ENCODE peak calls at places on chromosomes 7 and 10, in four cellular contexts. P is fibroblast of lung, W is H9, R is astrocyte. S is an unnamed sample. For H3K4me1, the result is how much of the 10 kb centered on the place peaks cover.

GRCh38 chr7:108247646-108248045 is 117.5 kb upstream of the LAMB4 start:
- DNase-seq in P (peak), R (peak), W (no peak), S (no peak)

GRCh38 chr7:19508821-19509220 is 200.0 kb downstream of the POLR1F start:
- DNase-seq in W (no peak), P (no peak), R (no peak), S (no peak)

GRCh38 chr10:11331706-11332105 is 279.7 kb downstream of the USP6NL start:
- DNase-seq in P (peak), R (peak), W (no peak), S (no peak)

GRCh38 chr10:35643976-35644799 is 2.1 kb upstream of the FZD8 start:
- DNase-seq in P (no peak), R (no peak), W (peak), S (peak)

GRCh38 chr7:20268832-20269231 is 51.6 kb upstream of the MACC1 start:
- DNase-seq in R (peak), P (peak), W (no peak), S (no peak)

GRCh38 chr10:104049497-104050250 is 36.0 kb downstream of the COL17A1 start:
- DNase-seq in R (peak), P (peak), W (no peak), S (peak)

GRCh38 chr7:132065193-132065972 is 509.0 kb upstream of the PODXL start:
- DNase-seq in W (no peak), P (peak), R (peak), S (peak)

GRCh38 chr10:83012866-83013265 is 1126.4 kb upstream of the GHITM start:
- DNase-seq in P (peak), W (no peak), R (peak), S (no peak)

GRCh38 chr10:78931333-78932083 is 137.3 kb upstream of the ZMIZ1 start:
- DNase-seq in P (peak), W (no peak), R (peak), S (peak)

GRCh38 chr7:123594813-123595241 is 6.8 kb upstream of the ASB15 start:
- DNase-seq in P (peak), W (peak), R (no peak), S (peak)

GRCh38 chr7:17166824-17167379 is 131.6 kb upstream of the AHR start:
- DNase-seq in R (no peak), W (no peak), P (no peak), S (no peak)

GRCh38 chr7:57685418-57685817 is 235.4 kb downstream of the ZNF716 start:
- DNase-seq in W (no peak), P (no peak), R (no peak), S (no peak)

GRCh38 chr10:122044713-122045112 is 55.8 kb downstream of the TACC2 start:
- DNase-seq in P (peak), R (peak), W (no peak), S (peak)

GRCh38 chr7:18352339-18353255 is 143.0 kb upstream of the HDAC9 start:
- DNase-seq in R (peak), W (peak), P (peak), S (peak)

GRCh38 chr7:22920664-22921063 is 93.3 kb downstream of the HYCC1 start:
- DNase-seq in P (peak), R (no peak), W (no peak), S (no peak)

GRCh38 chr10:62581351-62581750 is 207.2 kb downstream of the ZNF365 start:
- DNase-seq in W (no peak), P (peak), R (peak), S (no peak)

GRCh38 chr7:4631664-4632171 is 50.4 kb upstream of the FOXK1 start:
- DNase-seq in R (peak), W (peak), P (peak), S (peak)

GRCh38 chr10:32028710-32029109 is 27.5 kb downstream of the KIF5B start:
- DNase-seq in R (no peak), W (no peak), P (no peak), S (no peak)

GRCh38 chr10:124041684-124042445 is 51.5 kb downstream of the CHST15 start:
- DNase-seq in P (peak), R (no peak), W (no peak), S (no peak)

GRCh38 chr10:44761076-44761475 is 150.1 kb upstream of the TMEM72 start:
- DNase-seq in P (peak), W (no peak), R (peak), S (no peak)

GRCh38 chr7:79459381-79459780 is 5.9 kb upstream of the MAGI2 start:
- DNase-seq in R (no peak), P (no peak), W (no peak), S (no peak)

GRCh38 chr7:20831976-20832375 is 45.3 kb upstream of the SP8 start:
- DNase-seq in P (no peak), W (no peak), R (no peak), S (no peak)

GRCh38 chr7:40876604-40877003 is 741.8 kb downstream of the SUGCT start:
- DNase-seq in P (no peak), W (no peak), R (no peak), S (no peak)

GRCh38 chr10:31143331-31143935 is 111.8 kb upstream of the ZNF438 start:
- DNase-seq in P (peak), R (peak), W (no peak), S (no peak)

GRCh38 chr7:37342170-37342569 is 106.5 kb downstream of the ELMO1 start:
- DNase-seq in R (no peak), W (no peak), P (no peak), S (no peak)

GRCh38 chr7:38049679-38050078 is 128.4 kb upstream of the STARD3NL start:
- DNase-seq in R (no peak), P (no peak), W (no peak), S (no peak)

GRCh38 chr10:10361486-10361885 is 656.2 kb upstream of the CELF2 start:
- DNase-seq in W (peak), P (no peak), R (no peak), S (no peak)

GRCh38 chr10:18214692-18215563 is 74.7 kb downstream of the CACNB2 start:
- DNase-seq in W (peak), R (no peak), P (peak), S (peak)

GRCh38 chr7:117489911-117490310 is 10.1 kb downstream of the CFTR start:
- DNase-seq in R (no peak), W (no peak), P (no peak), S (peak)

GRCh38 chr10:52883996-52884871 is 111.7 kb upstream of the MBL2 start:
- DNase-seq in W (peak), R (peak), P (peak), S (peak)

GRCh38 chr10:124526621-124527267 is 65.1 kb downstream of the LHPP start:
- DNase-seq in W (no peak), P (no peak), R (no peak), S (no peak)

GRCh38 chr10:14200645-14201534 is 129.8 kb downstream of the FRMD4A start:
- DNase-seq in R (no peak), W (peak), P (peak), S (peak)

GRCh38 chr7:43701929-43702328 is 27.4 kb downstream of the COA1 start:
- DNase-seq in R (no peak), W (no peak), P (no peak), S (no peak)

GRCh38 chr7:923108-924041 is 31.1 kb downstream of the ADAP1 start:
- DNase-seq in R (peak), P (peak), W (peak), S (peak)

GRCh38 chr10:63666836-63667383 is 145.7 kb downstream of the REEP3 start:
- DNase-seq in R (peak), W (no peak), P (peak), S (no peak)

GRCh38 chr10:35042783-35043182 is 47.4 kb downstream of the CUL2 start:
- DNase-seq in P (no peak), W (no peak), R (no peak), S (no peak)

DNA sequence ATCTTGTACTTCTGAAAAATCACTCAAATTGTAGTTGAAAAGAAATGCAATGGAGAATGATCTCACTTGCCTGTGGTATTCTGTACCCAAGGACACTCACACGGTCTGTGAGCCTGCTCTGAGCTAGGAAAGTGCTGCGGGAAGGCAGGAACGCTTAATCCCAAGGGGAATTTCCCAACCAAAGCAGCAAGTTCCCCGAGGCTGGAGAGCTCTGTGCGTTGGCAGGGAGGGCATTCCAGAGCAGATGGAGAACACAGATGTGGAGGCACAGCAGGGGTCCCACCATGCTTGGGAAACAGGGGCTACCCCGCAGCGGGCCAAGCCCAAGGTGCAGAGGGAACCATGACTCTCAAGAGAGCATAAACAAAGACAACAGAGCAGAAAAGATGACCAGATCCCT is 13.6 kb downstream of the SVIL start:
- DNase-seq in R (no peak), P (peak), W (no peak), S (no peak)
- H3K4me1 ChIP-seq in R (under half), P (under half), W (under half), S (under half)

DNA sequence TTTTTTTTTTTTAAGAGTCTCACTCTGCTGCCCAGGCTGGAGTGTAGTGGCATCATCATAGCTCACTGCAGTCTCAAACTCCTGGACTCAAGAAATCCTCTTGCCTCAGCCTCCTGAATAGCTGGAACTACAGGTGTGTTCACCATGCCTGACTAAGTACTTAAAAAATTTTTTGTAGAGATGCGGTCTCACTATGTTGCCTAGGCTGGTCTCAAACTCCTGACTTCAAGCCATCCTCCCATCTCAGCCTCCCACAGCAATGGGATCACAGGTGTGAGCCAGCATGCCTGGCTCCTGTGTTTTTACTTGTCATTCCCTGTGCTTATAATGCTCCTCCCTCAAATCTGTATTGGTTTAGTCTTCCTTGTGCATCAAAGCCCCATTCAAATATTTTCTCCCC is 46.7 kb downstream of the THNSL1 start:
- DNase-seq in W (no peak), R (no peak), P (no peak), S (no peak)
- H3K27ac ChIP-seq in W (no peak), R (no peak), P (no peak), S (peak)

DNA sequence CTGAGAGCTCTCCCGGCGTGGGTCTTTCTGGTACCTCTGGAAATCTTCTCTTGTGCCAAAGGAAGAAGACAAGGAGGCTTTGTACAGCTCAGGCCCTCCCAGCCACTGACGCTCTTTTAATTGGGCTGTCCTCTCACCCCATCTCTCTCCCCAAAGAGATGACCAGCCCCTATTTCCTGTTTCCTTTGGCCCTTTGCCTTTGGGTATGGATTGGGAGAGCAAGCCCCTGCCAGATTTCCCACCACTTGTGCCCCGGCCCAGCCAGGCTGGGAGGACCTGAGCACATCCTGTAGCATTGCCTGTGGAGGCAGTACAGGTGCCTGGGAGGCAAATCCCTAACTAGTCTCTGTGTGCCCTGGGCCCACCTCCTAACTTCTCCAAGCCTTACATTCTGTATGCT is 5.7 kb upstream of the PLAC9 start:
- DNase-seq in W (peak), R (no peak), P (no peak), S (no peak)
- H3K9ac ChIP-seq in W (no peak), R (no peak), P (no peak), S (no peak)

GRCh38 chr7:151066273-151066974 is 7.0 kb downstream of the SLC4A2 start:
- DNase-seq in P (no peak), R (no peak), W (no peak), S (no peak)

GRCh38 chr7:151064993-151065392 is 5.6 kb downstream of the SLC4A2 start:
- DNase-seq in R (no peak), P (no peak), W (no peak), S (no peak)

GRCh38 chr7:151064454-151064853 is 5.1 kb downstream of the SLC4A2 start:
- DNase-seq in W (no peak), P (no peak), R (no peak), S (no peak)

GRCh38 chr7:151063212-151063561 is 3.8 kb downstream of the SLC4A2 start:
- DNase-seq in R (peak), W (no peak), P (peak), S (peak)

DNA sequence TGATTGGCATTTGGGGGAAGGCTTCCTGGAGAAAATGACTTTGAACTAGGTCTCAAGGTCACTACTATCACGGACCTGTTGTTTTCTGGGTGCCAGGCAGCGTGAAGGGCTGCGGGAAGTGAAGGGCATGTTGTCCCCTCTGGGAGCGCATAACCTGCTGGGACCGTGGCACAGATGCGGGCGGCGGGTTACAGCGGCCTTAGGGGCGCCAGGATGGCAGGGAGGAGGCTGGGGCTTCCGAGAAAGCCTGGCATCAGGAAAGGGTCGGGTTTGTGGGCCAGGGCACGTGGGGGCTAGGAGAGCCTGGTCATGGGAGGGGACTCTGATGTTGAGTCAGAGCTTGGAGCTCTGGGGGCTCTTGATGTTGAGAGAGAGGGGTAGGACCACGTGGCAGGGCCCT is 6.1 kb downstream of the SLC4A2 start:
- DNase-seq in P (no peak), R (no peak), W (no peak), S (no peak)
- H3K4me1 ChIP-seq in P (under half), R (under half), W (under half), S (under half)

GRCh38 chr7:135768467-135768866 is 19.9 kb upstream of the FAM180A start:
- DNase-seq in R (no peak), P (no peak), W (no peak), S (no peak)
- H3K27ac ChIP-seq in R (no peak), P (no peak), W (no peak), S (no peak)

DNA sequence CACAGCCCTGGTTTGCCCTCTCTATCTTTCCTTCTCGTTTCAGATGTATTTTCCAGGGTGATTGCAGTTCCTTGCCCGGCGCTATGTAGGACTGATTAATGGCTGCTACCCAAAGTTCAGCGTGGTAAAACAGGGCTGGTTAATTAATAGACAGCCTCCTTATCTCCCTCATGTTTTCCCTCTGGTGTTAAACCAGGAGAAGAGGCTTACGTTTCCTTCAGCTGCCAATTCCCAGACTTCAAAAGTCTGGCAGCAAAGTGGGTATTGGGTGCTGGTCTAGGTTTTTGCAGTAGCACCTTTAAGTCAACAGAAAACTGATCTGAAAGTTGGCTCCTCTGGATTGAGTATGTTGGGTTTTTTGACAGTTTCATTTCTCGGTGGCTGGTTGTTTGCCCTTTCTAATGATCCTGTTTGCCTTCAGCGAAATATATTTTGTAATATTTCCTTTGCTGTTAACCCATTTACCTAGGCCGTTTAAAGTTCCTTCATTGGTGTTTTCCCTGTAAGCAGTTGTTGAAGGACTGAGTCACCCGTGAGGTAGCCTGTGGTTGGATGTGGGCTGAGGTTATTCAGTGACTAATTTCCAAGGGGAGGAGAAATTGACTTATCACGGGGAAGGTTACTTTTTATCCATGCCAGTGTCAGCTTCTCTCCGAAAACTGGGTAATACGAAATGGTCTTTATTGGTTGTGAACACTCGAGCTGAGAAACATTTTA is 257.1 kb downstream of the KIAA1217 start:
- DNase-seq in W (no peak), R (peak), P (peak), S (peak)
- H3K9ac ChIP-seq in W (no peak), R (peak), P (no peak), S (no peak)

DNA sequence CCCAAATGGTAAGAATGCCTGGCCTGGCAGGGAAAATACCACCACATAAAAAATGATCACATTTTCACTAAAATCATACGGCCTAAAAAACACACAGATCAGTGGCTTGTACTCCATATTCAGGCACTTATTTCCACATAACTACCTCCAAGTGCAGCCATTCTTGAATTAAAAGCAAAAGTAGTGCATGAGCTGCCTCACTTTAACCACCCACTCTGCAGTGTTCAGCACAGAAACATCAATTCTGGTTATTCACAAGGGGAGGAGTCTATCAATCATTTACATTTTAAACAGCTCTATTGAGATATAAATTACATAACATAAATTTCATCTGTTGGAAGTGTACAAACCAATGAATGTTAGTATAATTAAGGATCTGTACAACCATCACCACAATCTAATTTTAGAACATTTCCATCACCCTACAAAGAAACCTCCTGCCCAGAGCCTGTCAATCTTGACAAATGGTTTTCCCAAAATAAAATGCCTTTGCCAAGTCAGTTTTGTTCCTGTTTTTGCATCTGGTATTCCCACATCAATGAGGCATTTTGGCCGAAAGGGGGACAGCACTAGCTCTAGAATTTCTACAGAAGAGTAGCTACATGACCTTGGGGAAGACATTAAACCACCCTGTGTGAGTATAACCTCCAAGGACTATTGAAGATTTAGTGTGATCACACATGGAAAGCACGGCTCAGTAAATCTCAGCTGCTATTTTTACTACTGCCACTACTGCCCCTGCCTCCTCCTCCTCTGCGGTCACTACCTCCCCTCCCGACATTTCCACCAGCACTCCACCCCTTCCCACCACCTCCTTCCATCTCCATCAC is 70.0 kb downstream of the GRB10 start:
- DNase-seq in P (peak), W (no peak), R (no peak), S (no peak)
- H3K4me1 ChIP-seq in P (under half), W (under half), R (under half), S (under half)

DNA sequence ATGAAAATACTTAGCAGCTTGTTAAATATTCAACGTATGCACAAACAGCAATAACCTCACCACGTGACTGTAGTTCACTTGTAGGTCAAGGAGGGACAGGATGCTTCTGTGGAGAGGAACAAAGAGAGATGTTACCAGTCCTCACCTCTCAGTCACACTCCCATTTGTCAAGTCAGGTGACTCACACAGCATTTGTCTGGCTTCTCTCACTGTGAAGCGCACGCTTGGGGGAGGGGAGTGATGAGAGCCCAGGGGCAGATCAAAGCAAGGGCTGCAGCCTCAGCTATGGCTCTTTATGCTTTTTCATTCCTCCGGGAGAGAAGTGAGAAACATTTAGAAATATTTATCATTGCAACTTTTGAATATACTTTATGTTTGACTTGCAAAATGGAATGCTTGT is 2.9 kb upstream of the RBM20 start:
- DNase-seq in P (peak), W (peak), R (peak), S (no peak)
- H3K27ac ChIP-seq in P (no peak), W (no peak), R (no peak), S (no peak)

GRCh38 chr7:151607464-151607867 is 87.8 kb upstream of the RHEB start:
- DNase-seq in P (peak), W (no peak), R (peak), S (no peak)
- H3K9ac ChIP-seq in P (no peak), W (no peak), R (no peak), S (no peak)

S was measured in colonic mucosa.